ENCODE peak calls at places on chromosomes 4 and X, in five cellular contexts. E, P, C, F and A are unnamed samples.

GRCh38 chr4:128823025-128823661 is 13.6 kb downstream of the JADE1 start:
- DNase-seq in E (peak; percentile 92), P (no peak), C (no peak), F (no peak), A (peak; percentile 83)

GRCh38 chr4:1797861-1798529 is 4.9 kb downstream of the FGFR3 start:
- DNase-seq in E (no peak), P (peak; percentile 52), C (no peak), F (no peak), A (no peak)

GRCh38 chrX:34557733-34558132 is 99.4 kb downstream of the TMEM47 start:
- DNase-seq in E (no peak), P (no peak), C (peak; percentile 85), F (no peak), A (no peak)

GRCh38 chrX:20445109-20445508 is 178.4 kb upstream of the RPS6KA3 start:
- DNase-seq in E (no peak), P (no peak), C (no peak), F (no peak), A (no peak)

GRCh38 chr4:61805237-61805636 is 605.1 kb downstream of the ADGRL3 start:
- DNase-seq in E (no peak), P (no peak), C (no peak), F (no peak), A (no peak)

GRCh38 chrX:119235872-119236598 is at the start of gene PGRMC1:
- DNase-seq in E (peak; percentile 76), P (peak; percentile 92), C (peak; percentile 87), F (peak; percentile 92), A (peak; percentile 67)

GRCh38 chrX:154023276-154024000 is 3.7 kb upstream of the IRAK1 start:
- DNase-seq in E (no peak), P (no peak), C (no peak), F (no peak), A (no peak)

GRCh38 chr4:25425361-25425760 is 48.3 kb downstream of the ANAPC4 start:
- DNase-seq in E (no peak), P (no peak), C (no peak), F (peak; percentile 12), A (no peak)

GRCh38 chrX:120797201-120797938 is 78.3 kb downstream of the CT47B1 start:
- DNase-seq in E (no peak), P (no peak), C (no peak), F (no peak), A (no peak)

GRCh38 chr4:104989363-104989762 is 157.3 kb upstream of the TET2 start:
- DNase-seq in E (peak; percentile 33), P (no peak), C (no peak), F (no peak), A (peak; percentile 35)

GRCh38 chrX:132171478-132171877 is 43.7 kb upstream of the FRMD7 start:
- DNase-seq in E (peak; percentile 0), P (no peak), C (no peak), F (no peak), A (no peak)

GRCh38 chr4:21507439-21507838 is 441.1 kb downstream of the KCNIP4 start:
- DNase-seq in E (peak; percentile 47), P (no peak), C (no peak), F (peak; percentile 2), A (peak; percentile 2)

GRCh38 chr4:38681283-38682066 is 17.5 kb downstream of the KLF3 start:
- DNase-seq in E (peak; percentile 82), P (no peak), C (no peak), F (no peak), A (no peak)

GRCh38 chrX:69262036-69262905 is 97.0 kb upstream of the PJA1 start:
- DNase-seq in E (peak; percentile 67), P (peak; percentile 43), C (no peak), F (no peak), A (peak; percentile 42)

GRCh38 chr4:90025248-90025647 is 101.9 kb upstream of the CCSER1 start:
- DNase-seq in E (peak; percentile 10), P (peak; percentile 21), C (no peak), F (no peak), A (peak; percentile 9)

GRCh38 chr4:2497324-2497723 is 28.4 kb downstream of the RNF4 start:
- DNase-seq in E (no peak), P (no peak), C (no peak), F (no peak), A (no peak)

GRCh38 chr4:171025323-171025722 is 787.9 kb upstream of the GALNTL6 start:
- DNase-seq in E (no peak), P (no peak), C (no peak), F (no peak), A (no peak)

GRCh38 chrX:20531667-20532066 is 265.0 kb upstream of the RPS6KA3 start:
- DNase-seq in E (peak; percentile 45), P (no peak), C (no peak), F (no peak), A (no peak)

GRCh38 chrX:107673933-107674479 is 45.7 kb downstream of the PRPS1 start:
- DNase-seq in E (peak; percentile 94), P (peak; percentile 88), C (peak; percentile 60), F (no peak), A (peak; percentile 77)

GRCh38 chr4:96845091-96845490 is 1005.2 kb downstream of the PDHA2 start:
- DNase-seq in E (no peak), P (no peak), C (no peak), F (no peak), A (no peak)

GRCh38 chr4:89665662-89666061 is 171.3 kb downstream of the SNCA start:
- DNase-seq in E (no peak), P (no peak), C (no peak), F (no peak), A (no peak)

GRCh38 chr4:92305148-92305877 is 1.5 kb downstream of the GRID2 start:
- DNase-seq in E (peak; percentile 63), P (peak; percentile 63), C (peak; percentile 96), F (peak; percentile 85), A (peak; percentile 29)

GRCh38 chrX:71163010-71163409 is 18.4 kb downstream of the NLGN3 start:
- DNase-seq in E (no peak), P (no peak), C (no peak), F (no peak), A (no peak)

GRCh38 chr4:84403656-84404055 is 95.4 kb downstream of the NKX6-1 start:
- DNase-seq in E (no peak), P (no peak), C (no peak), F (no peak), A (peak; percentile 5)

GRCh38 chrX:96432647-96433046 is 252.0 kb upstream of the DIAPH2 start:
- DNase-seq in E (peak; percentile 55), P (no peak), C (no peak), F (no peak), A (no peak)

GRCh38 chr4:121156822-121157769 is 7.0 kb downstream of the TNIP3 start:
- DNase-seq in E (peak; percentile 25), P (peak; percentile 31), C (peak; percentile 76), F (peak; percentile 39), A (no peak)

GRCh38 chrX:135194684-135195083 is 23.5 kb upstream of the CT55 start:
- DNase-seq in E (no peak), P (no peak), C (peak; percentile 79), F (peak; percentile 11), A (no peak)

GRCh38 chrX:9681422-9681821 is 84.2 kb downstream of the GPR143 start:
- DNase-seq in E (peak; percentile 68), P (no peak), C (no peak), F (no peak), A (no peak)

GRCh38 chrX:109934935-109935334 is 68.0 kb upstream of the TMEM164 start:
- DNase-seq in E (peak; percentile 50), P (no peak), C (no peak), F (no peak), A (no peak)

GRCh38 chr4:22434895-22435294 is 81.0 kb downstream of the ADGRA3 start:
- DNase-seq in E (peak; percentile 68), P (peak; percentile 76), C (peak; percentile 65), F (peak; percentile 15), A (peak; percentile 42)

GRCh38 chrX:150966235-150966634 is 16.9 kb upstream of the HMGB3 start:
- DNase-seq in E (no peak), P (no peak), C (no peak), F (no peak), A (no peak)

GRCh38 chr4:184722798-184723197 is 11.1 kb downstream of the CENPU start:
- DNase-seq in E (no peak), P (no peak), C (no peak), F (no peak), A (no peak)
- TF ChIP-seq CTCF in E (no peak), P (no peak), C (peak; percentile 24), F (no peak), A (no peak)

DNA sequence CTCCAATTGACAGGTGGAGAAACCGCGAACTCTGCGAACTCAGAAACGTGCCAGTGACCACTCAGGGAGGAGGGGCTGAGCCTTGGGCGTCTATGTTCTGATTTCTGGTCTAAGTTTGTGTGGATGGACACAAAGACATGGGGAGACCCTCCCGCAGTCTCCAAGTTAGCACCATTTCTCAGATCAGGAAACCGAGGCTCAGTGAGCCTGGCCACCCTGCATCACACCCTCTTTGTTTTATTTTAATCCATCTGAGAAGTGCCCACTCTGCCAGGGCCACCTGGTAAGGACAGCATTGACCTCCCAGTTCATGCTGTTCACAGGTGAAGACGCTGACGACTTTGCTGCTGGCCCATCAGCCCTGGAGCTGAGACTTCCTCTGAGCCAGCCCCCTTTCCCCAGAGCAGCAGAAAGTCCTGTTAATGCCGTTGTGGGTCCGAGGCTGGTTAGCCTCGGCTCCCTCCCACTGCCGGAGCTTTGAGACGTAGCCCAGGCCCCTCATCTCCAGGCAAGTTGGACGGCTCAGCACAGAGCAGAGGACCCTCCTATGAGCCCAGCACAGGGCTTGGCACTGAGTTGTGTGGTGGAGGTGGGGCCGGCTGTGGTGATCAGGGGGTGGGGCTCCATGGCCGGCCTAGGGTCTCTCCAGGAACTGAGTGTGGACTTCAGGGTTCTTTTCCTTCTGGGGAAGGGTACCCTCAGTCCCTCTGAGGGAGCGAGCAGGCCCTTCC is 43.7 kb downstream of the PSAPL1 start:
- DNase-seq in E (no peak), P (no peak), C (peak; percentile 13), F (peak; percentile 5), A (no peak)
- H3K4me1 ChIP-seq in E (no peaks in the 10 kb centered on the region), P (no peaks in the 10 kb centered on the region), C (no peaks in the 10 kb centered on the region), F (no peaks in the 10 kb centered on the region), A (peaks cover under 1% of the 10 kb centered on the region)

GRCh38 chrX:44071847-44072545 is 98.8 kb upstream of the NDP start:
- DNase-seq in E (peak; percentile 76), P (peak; percentile 17), C (no peak), F (no peak), A (peak; percentile 72)

GRCh38 chrX:44072631-44073030 is 99.4 kb upstream of the NDP start:
- DNase-seq in E (no peak), P (no peak), C (no peak), F (no peak), A (no peak)

GRCh38 chrX:44068043-44068442 is 94.9 kb upstream of the NDP start:
- DNase-seq in E (no peak), P (no peak), C (no peak), F (no peak), A (peak; percentile 83)

GRCh38 chrX:44071070-44071645 is 98.0 kb upstream of the NDP start:
- DNase-seq in E (peak; percentile 6), P (no peak), C (no peak), F (no peak), A (no peak)
- H3K4me2 ChIP-seq in E (no peak overlapping the region), P (no peak overlapping the region), C (no peak overlapping the region), F (no peak overlapping the region), A (no peak overlapping the region)

GRCh38 chrX:103913356-103914020 is 48.9 kb upstream of the TMSB15B start:
- DNase-seq in E (no peak), P (no peak), C (peak; percentile 31), F (no peak), A (no peak)

GRCh38 chrX:103918584-103919335 is 43.7 kb upstream of the TMSB15B start:
- DNase-seq in E (peak; percentile 47), P (peak; percentile 66), C (peak; percentile 86), F (peak; percentile 71), A (peak; percentile 66)

GRCh38 chrX:103918050-103918449 is 44.4 kb upstream of the TMSB15B start:
- DNase-seq in E (peak; percentile 59), P (peak; percentile 71), C (peak; percentile 87), F (peak; percentile 70), A (peak; percentile 65)

GRCh38 chrX:103919336-103919682 is 43.1 kb upstream of the TMSB15B start:
- DNase-seq in E (peak; percentile 42), P (peak; percentile 34), C (no peak), F (no peak), A (no peak)
- TF ChIP-seq CTCF in E (peak; percentile 29), P (no peak), C (peak; percentile 43), F (peak; percentile 49), A (peak; percentile 37)